ENCODE peak calls at places on chromosomes 3 and 15, in six cellular contexts. One of them, this sample, is unnamed.

GRCh38 chr15:69713726-69714559 is 261.3 kb downstream of the RPLP1 start:
- DNase-seq in iris pigment epithelial cell: no peak
- DNase-seq in stomach: no peak
- DNase-seq in anterior cingulate cortex: no peak
- DNase-seq in BJ: no peak
- DNase-seq in stimulated activated naive CD8-positive, alpha-beta T cell treated with anti-CD3 and anti-CD28 coated beads, Interleukin-15, amount 100 ng/mL, for 72 hours: peak; percentile 75
- DNase-seq in this sample: peak; percentile 37

GRCh38 chr15:97425596-97425995 is 534.9 kb upstream of the ARRDC4 start:
- DNase-seq in iris pigment epithelial cell: no peak
- DNase-seq in stomach: no peak
- DNase-seq in anterior cingulate cortex: no peak
- DNase-seq in BJ: no peak
- DNase-seq in stimulated activated naive CD8-positive, alpha-beta T cell treated with anti-CD3 and anti-CD28 coated beads, Interleukin-15, amount 100 ng/mL, for 72 hours: no peak
- DNase-seq in this sample: no peak

GRCh38 chr3:119293761-119294401 is at the start of gene ARHGAP31:
- DNase-seq in iris pigment epithelial cell: peak; percentile 81
- DNase-seq in stomach: peak; percentile 65
- DNase-seq in anterior cingulate cortex: peak; percentile 53
- DNase-seq in BJ: no peak
- DNase-seq in stimulated activated naive CD8-positive, alpha-beta T cell treated with anti-CD3 and anti-CD28 coated beads, Interleukin-15, amount 100 ng/mL, for 72 hours: peak; percentile 87
- DNase-seq in this sample: peak; percentile 94

GRCh38 chr3:100002599-100003350 is 111.5 kb downstream of the FILIP1L start:
- DNase-seq in iris pigment epithelial cell: peak; percentile 97
- DNase-seq in stomach: peak; percentile 27
- DNase-seq in anterior cingulate cortex: no peak
- DNase-seq in BJ: peak; percentile 71
- DNase-seq in stimulated activated naive CD8-positive, alpha-beta T cell treated with anti-CD3 and anti-CD28 coated beads, Interleukin-15, amount 100 ng/mL, for 72 hours: no peak
- DNase-seq in this sample: peak; percentile 98

GRCh38 chr3:114983248-114983647 is 163.8 kb downstream of the ZBTB20 start:
- DNase-seq in iris pigment epithelial cell: no peak
- DNase-seq in stomach: no peak
- DNase-seq in anterior cingulate cortex: no peak
- DNase-seq in BJ: no peak
- DNase-seq in stimulated activated naive CD8-positive, alpha-beta T cell treated with anti-CD3 and anti-CD28 coated beads, Interleukin-15, amount 100 ng/mL, for 72 hours: no peak
- DNase-seq in this sample: no peak

GRCh38 chr3:98971183-98971681 is 69.7 kb upstream of the DCBLD2 start:
- DNase-seq in iris pigment epithelial cell: peak; percentile 94
- DNase-seq in stomach: no peak
- DNase-seq in anterior cingulate cortex: no peak
- DNase-seq in BJ: no peak
- DNase-seq in stimulated activated naive CD8-positive, alpha-beta T cell treated with anti-CD3 and anti-CD28 coated beads, Interleukin-15, amount 100 ng/mL, for 72 hours: no peak
- DNase-seq in this sample: no peak

GRCh38 chr3:73592154-73592877 is 32.4 kb downstream of the PDZRN3 start:
- DNase-seq in iris pigment epithelial cell: no peak
- DNase-seq in stomach: no peak
- DNase-seq in anterior cingulate cortex: no peak
- DNase-seq in BJ: no peak
- DNase-seq in stimulated activated naive CD8-positive, alpha-beta T cell treated with anti-CD3 and anti-CD28 coated beads, Interleukin-15, amount 100 ng/mL, for 72 hours: no peak
- DNase-seq in this sample: no peak

GRCh38 chr3:195003893-195004289 is 267.1 kb downstream of the XXYLT1 start:
- DNase-seq in iris pigment epithelial cell: no peak
- DNase-seq in stomach: no peak
- DNase-seq in anterior cingulate cortex: no peak
- DNase-seq in BJ: no peak
- DNase-seq in stimulated activated naive CD8-positive, alpha-beta T cell treated with anti-CD3 and anti-CD28 coated beads, Interleukin-15, amount 100 ng/mL, for 72 hours: no peak
- DNase-seq in this sample: no peak

GRCh38 chr3:160413613-160414248 is 14.3 kb downstream of the SMC4 start:
- DNase-seq in iris pigment epithelial cell: peak; percentile 80
- DNase-seq in stomach: peak; percentile 53
- DNase-seq in anterior cingulate cortex: peak; percentile 13
- DNase-seq in BJ: no peak
- DNase-seq in stimulated activated naive CD8-positive, alpha-beta T cell treated with anti-CD3 and anti-CD28 coated beads, Interleukin-15, amount 100 ng/mL, for 72 hours: peak; percentile 42
- DNase-seq in this sample: peak; percentile 66

GRCh38 chr3:46913644-46914043 is 36.1 kb downstream of the PTH1R start:
- DNase-seq in iris pigment epithelial cell: peak; percentile 80
- DNase-seq in stomach: no peak
- DNase-seq in anterior cingulate cortex: no peak
- DNase-seq in BJ: no peak
- DNase-seq in stimulated activated naive CD8-positive, alpha-beta T cell treated with anti-CD3 and anti-CD28 coated beads, Interleukin-15, amount 100 ng/mL, for 72 hours: no peak
- DNase-seq in this sample: no peak

GRCh38 chr3:117963858-117964257 is 1070.8 kb downstream of the IGSF11 start:
- DNase-seq in iris pigment epithelial cell: no peak
- DNase-seq in stomach: no peak
- DNase-seq in anterior cingulate cortex: no peak
- DNase-seq in BJ: no peak
- DNase-seq in stimulated activated naive CD8-positive, alpha-beta T cell treated with anti-CD3 and anti-CD28 coated beads, Interleukin-15, amount 100 ng/mL, for 72 hours: no peak
- DNase-seq in this sample: no peak

GRCh38 chr3:195697582-195698324 is 23.0 kb upstream of the MUC20 start:
- DNase-seq in iris pigment epithelial cell: peak; percentile 94
- DNase-seq in stomach: no peak
- DNase-seq in anterior cingulate cortex: no peak
- DNase-seq in BJ: peak; percentile 83
- DNase-seq in stimulated activated naive CD8-positive, alpha-beta T cell treated with anti-CD3 and anti-CD28 coated beads, Interleukin-15, amount 100 ng/mL, for 72 hours: no peak
- DNase-seq in this sample: no peak

GRCh38 chr15:80780416-80781221 is 1.4 kb downstream of the CEMIP start:
- DNase-seq in iris pigment epithelial cell: peak; percentile 67
- DNase-seq in stomach: peak; percentile 48
- DNase-seq in anterior cingulate cortex: peak; percentile 13
- DNase-seq in BJ: no peak
- DNase-seq in stimulated activated naive CD8-positive, alpha-beta T cell treated with anti-CD3 and anti-CD28 coated beads, Interleukin-15, amount 100 ng/mL, for 72 hours: peak; percentile 30
- DNase-seq in this sample: no peak

GRCh38 chr3:161233557-161233956 is 12.4 kb downstream of the NMD3 start:
- DNase-seq in iris pigment epithelial cell: peak; percentile 58
- DNase-seq in stomach: no peak
- DNase-seq in anterior cingulate cortex: no peak
- DNase-seq in BJ: no peak
- DNase-seq in stimulated activated naive CD8-positive, alpha-beta T cell treated with anti-CD3 and anti-CD28 coated beads, Interleukin-15, amount 100 ng/mL, for 72 hours: no peak
- DNase-seq in this sample: no peak

GRCh38 chr3:147385059-147386012 is 21.0 kb downstream of the ZIC4 start:
- DNase-seq in iris pigment epithelial cell: no peak
- DNase-seq in stomach: no peak
- DNase-seq in anterior cingulate cortex: no peak
- DNase-seq in BJ: no peak
- DNase-seq in stimulated activated naive CD8-positive, alpha-beta T cell treated with anti-CD3 and anti-CD28 coated beads, Interleukin-15, amount 100 ng/mL, for 72 hours: no peak
- DNase-seq in this sample: no peak

GRCh38 chr3:178778579-178778978 is 242.3 kb downstream of the KCNMB2 start:
- DNase-seq in iris pigment epithelial cell: no peak
- DNase-seq in stomach: no peak
- DNase-seq in anterior cingulate cortex: no peak
- DNase-seq in BJ: no peak
- DNase-seq in stimulated activated naive CD8-positive, alpha-beta T cell treated with anti-CD3 and anti-CD28 coated beads, Interleukin-15, amount 100 ng/mL, for 72 hours: no peak
- DNase-seq in this sample: no peak

GRCh38 chr15:83449928-83450501 is 2.9 kb downstream of the SH3GL3 start:
- DNase-seq in iris pigment epithelial cell: peak; percentile 75
- DNase-seq in stomach: no peak
- DNase-seq in anterior cingulate cortex: no peak
- DNase-seq in BJ: no peak
- DNase-seq in stimulated activated naive CD8-positive, alpha-beta T cell treated with anti-CD3 and anti-CD28 coated beads, Interleukin-15, amount 100 ng/mL, for 72 hours: no peak
- DNase-seq in this sample: no peak

This sample was measured in trophoblast cell.